ENCODE peak calls at places on chromosomes 7 and 10, in six cellular contexts. M, Q, X, N, G and W are unnamed samples.

GRCh38 chr7:143385891-143386781 is 5.0 kb downstream of the ZYX start:
- DNase-seq in Q (peak), N (no peak), X (no peak), M (no peak), G (no peak), W (no peak)

GRCh38 chr10:77267703-77268630 is 369.6 kb downstream of the KCNMA1 start:
- DNase-seq in N (no peak), M (peak), G (no peak), X (no peak), Q (peak), W (no peak)

GRCh38 chr7:55231736-55232280 is 133.3 kb upstream of the LANCL2 start:
- DNase-seq in G (no peak), Q (no peak), X (no peak), N (no peak), M (no peak), W (no peak)

GRCh38 chr10:71717056-71717755 is 2.4 kb downstream of the C10orf105 start:
- DNase-seq in X (no peak), M (no peak), N (no peak), G (no peak), Q (no peak), W (no peak)

GRCh38 chr7:41777894-41778596 is 75.2 kb upstream of the INHBA start:
- DNase-seq in M (no peak), G (no peak), Q (no peak), N (no peak), X (no peak), W (no peak)

GRCh38 chr7:127995157-127995865 is 35.9 kb downstream of the LRRC4 start:
- DNase-seq in G (no peak), Q (peak), X (no peak), M (peak), N (peak), W (peak)

GRCh38 chr7:5479133-5479745 is 55.6 kb upstream of the TNRC18 start:
- DNase-seq in X (no peak), N (no peak), M (peak), Q (no peak), G (no peak), W (no peak)

GRCh38 chr7:1883031-1883761 is 213.1 kb downstream of the ELFN1 start:
- DNase-seq in X (no peak), G (no peak), Q (peak), M (peak), N (peak), W (peak)

GRCh38 chr7:49112222-49112621 is 187.9 kb downstream of the CDC14C start:
- DNase-seq in G (peak), X (no peak), M (no peak), Q (no peak), N (no peak), W (no peak)

GRCh38 chr10:121754667-121755066 is 156.4 kb upstream of the FGFR2 start:
- DNase-seq in G (no peak), X (no peak), M (no peak), Q (peak), N (no peak), W (no peak)

GRCh38 chr10:121751191-121751760 is 153.0 kb upstream of the FGFR2 start:
- DNase-seq in M (no peak), G (no peak), Q (no peak), X (no peak), N (no peak), W (no peak)

DNA sequence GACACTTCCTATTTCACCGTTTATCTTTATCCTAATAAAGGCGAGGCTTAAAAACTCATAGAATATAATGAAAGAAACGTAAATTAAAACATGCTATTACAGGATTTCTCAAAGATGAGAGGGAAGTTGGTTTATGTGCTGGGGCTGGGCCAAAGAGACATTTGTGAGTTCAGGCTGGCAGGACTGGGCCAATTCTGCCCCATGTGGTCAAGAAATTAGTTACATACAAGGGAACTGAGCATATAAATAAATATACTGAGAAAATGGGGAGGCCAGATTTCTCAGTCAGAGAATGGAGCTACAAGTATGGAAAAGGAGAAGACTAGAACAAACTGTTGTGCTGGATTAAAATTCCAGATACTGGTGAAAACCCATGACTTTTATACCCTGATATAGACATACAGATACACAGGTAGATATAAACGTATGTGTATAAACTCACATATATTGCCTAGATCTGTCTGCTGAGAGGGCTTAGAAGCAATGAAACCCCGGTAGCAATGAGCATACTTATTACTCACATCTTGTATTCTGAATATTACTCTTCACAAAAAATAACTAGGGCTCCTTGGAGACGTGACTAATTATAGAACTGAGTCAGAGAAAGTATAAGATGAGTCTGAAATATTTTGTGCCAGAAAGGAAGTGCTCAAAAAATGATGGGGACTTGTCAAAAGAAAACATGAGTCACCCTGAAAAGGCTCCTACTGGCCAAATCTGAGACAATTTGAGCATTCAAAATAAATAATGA is 155.7 kb upstream of the FGFR2 start:
- DNase-seq in G (no peak), N (no peak), Q (peak), X (peak), M (peak), W (no peak)
- TF ChIP-seq CTCF in G (peak), N (peak), Q (peak), X (peak), M (peak), W (peak)

GRCh38 chr7:37449621-37450020 is 957 bp upstream of the ELMO1 start:
- DNase-seq in N (no peak), X (peak), Q (no peak), M (no peak), G (no peak), W (no peak)

GRCh38 chr7:37450035-37450434 is 1.4 kb upstream of the ELMO1 start:
- DNase-seq in G (no peak), Q (no peak), N (no peak), X (no peak), M (no peak), W (no peak)

GRCh38 chr7:37446371-37446770 is 2.3 kb downstream of the ELMO1 start:
- DNase-seq in Q (no peak), G (no peak), N (no peak), M (no peak), X (no peak), W (no peak)

GRCh38 chr7:37448057-37448636 is 517 bp downstream of the ELMO1 start:
- DNase-seq in G (peak), X (peak), N (no peak), Q (no peak), M (no peak), W (no peak)

GRCh38 chr7:37448637-37449331 is at the start of gene ELMO1:
- DNase-seq in M (peak), G (peak), Q (peak), X (peak), N (no peak), W (no peak)
- TF ChIP-seq CTCF in M (no peak), G (peak), Q (peak), X (peak), N (no peak), W (peak)

GRCh38 chr10:75399461-75400162 is 2.0 kb downstream of the ZNF503 start:
- DNase-seq in N (no peak), X (peak), M (peak), Q (peak), G (peak), W (no peak)
- TF ChIP-seq CTCF in N (peak), X (peak), M (peak), Q (peak), G (peak), W (peak)

GRCh38 chr7:16657656-16658279 is 11.8 kb downstream of the BZW2 start:
- DNase-seq in X (peak), M (peak), Q (peak), N (peak), G (peak), W (peak)
- TF ChIP-seq CTCF in X (no peak), M (peak), Q (peak), N (peak), G (no peak), W (peak)

GRCh38 chr10:118031351-118032075 is 15.2 kb downstream of the RAB11FIP2 start:
- DNase-seq in Q (peak), G (no peak), X (no peak), N (no peak), M (no peak), W (no peak)

GRCh38 chr10:118026936-118027335 is 19.8 kb downstream of the RAB11FIP2 start:
- DNase-seq in N (no peak), Q (no peak), X (no peak), G (no peak), M (no peak), W (no peak)

GRCh38 chr10:118027397-118027796 is 19.3 kb downstream of the RAB11FIP2 start:
- DNase-seq in G (no peak), Q (no peak), M (no peak), X (no peak), N (no peak), W (no peak)

GRCh38 chr10:118032564-118032963 is 14.2 kb downstream of the RAB11FIP2 start:
- DNase-seq in M (no peak), G (no peak), N (no peak), X (no peak), Q (peak), W (no peak)

GRCh38 chr10:118028619-118029018 is 18.1 kb downstream of the RAB11FIP2 start:
- DNase-seq in X (no peak), G (no peak), M (no peak), N (no peak), Q (no peak), W (no peak)
- TF ChIP-seq CTCF in X (no peak), G (no peak), M (no peak), N (no peak), Q (no peak), W (no peak)

GRCh38 chr10:95906675-95907453 is 911 bp upstream of the CC2D2B start:
- DNase-seq in G (peak), X (peak), N (peak), Q (peak), M (peak), W (peak)

GRCh38 chr10:95909591-95909990 is 1.8 kb downstream of the CC2D2B start:
- DNase-seq in X (no peak), M (no peak), Q (no peak), N (no peak), G (no peak), W (no peak)

GRCh38 chr10:95908450-95908849 is 675 bp downstream of the CC2D2B start:
- DNase-seq in M (no peak), G (no peak), N (no peak), Q (no peak), X (no peak), W (no peak)

DNA sequence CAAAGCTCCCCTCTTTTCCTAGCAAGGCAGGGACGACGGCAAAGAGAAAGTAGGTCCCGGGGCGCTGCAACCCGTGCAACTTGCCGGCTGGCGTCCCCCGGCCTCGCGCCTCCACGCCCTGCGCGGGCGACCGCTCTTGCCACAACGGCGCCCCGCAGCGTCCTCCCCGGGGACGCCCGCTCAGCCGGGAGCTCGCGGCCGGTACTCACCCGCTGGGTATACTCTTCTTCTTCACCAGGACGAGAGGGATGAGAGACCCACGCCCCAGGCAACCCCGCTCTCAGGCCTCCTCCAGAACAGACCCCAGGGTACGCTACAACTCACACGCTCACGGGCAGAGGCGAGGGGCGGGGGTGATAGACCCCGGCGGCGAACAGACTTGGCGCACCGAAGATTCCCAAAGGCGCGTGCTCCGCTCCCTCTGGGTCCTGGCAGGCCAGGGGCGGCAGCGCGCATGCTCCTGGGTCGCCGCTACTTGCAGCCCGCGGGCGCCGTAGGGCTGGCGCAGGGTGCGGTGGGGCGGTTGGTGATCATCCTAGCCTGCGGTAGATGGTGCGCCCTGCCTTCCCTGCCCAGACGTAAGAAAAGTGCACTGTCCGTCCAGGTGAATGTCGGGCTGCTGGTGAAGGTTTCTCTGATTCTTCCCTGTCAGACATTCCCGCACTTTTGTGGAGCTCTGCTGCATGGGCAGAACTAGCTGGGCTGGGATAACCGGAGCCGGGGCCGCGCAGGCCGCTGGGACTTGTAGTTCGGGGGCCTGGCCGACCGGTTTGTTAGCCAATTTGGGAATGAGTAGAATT is at the start of gene CC2D2B:
- DNase-seq in G (peak), N (peak), M (peak), X (peak), Q (peak), W (peak)
- TF ChIP-seq CTCF in G (no peak), N (peak), M (peak), X (no peak), Q (no peak), W (no peak)

GRCh38 chr7:876972-877311 is 588 bp downstream of the GET4 start:
- DNase-seq in X (no peak), M (no peak), G (no peak), N (no peak), Q (no peak), W (no peak)
- TF ChIP-seq CTCF in X (no peak), M (no peak), G (no peak), N (no peak), Q (no peak), W (no peak)

GRCh38 chr10:33698028-33698427 is 363.6 kb upstream of the NRP1 start:
- DNase-seq in X (peak), Q (no peak), G (no peak), N (no peak), M (no peak), W (no peak)

GRCh38 chr10:33697016-33697415 is 362.5 kb upstream of the NRP1 start:
- DNase-seq in G (no peak), M (peak), Q (no peak), X (no peak), N (no peak), W (no peak)

GRCh38 chr10:33695536-33695935 is 361.1 kb upstream of the NRP1 start:
- DNase-seq in X (no peak), N (no peak), M (no peak), Q (no peak), G (no peak), W (no peak)
- TF ChIP-seq CTCF in X (no peak), N (no peak), M (no peak), Q (no peak), G (no peak), W (no peak)

GRCh38 chr10:60114765-60115586 is 208.6 kb upstream of the CCDC6 start:
- DNase-seq in Q (peak), M (peak), N (peak), G (no peak), X (peak), W (peak)
- TF ChIP-seq CTCF in Q (peak), M (peak), N (peak), G (peak), X (peak), W (peak)

GRCh38 chr7:8817448-8818036 is 384.1 kb downstream of the NXPH1 start:
- DNase-seq in N (no peak), X (no peak), Q (no peak), M (no peak), G (no peak), W (no peak)

GRCh38 chr7:8827329-8827728 is 393.9 kb downstream of the NXPH1 start:
- DNase-seq in X (no peak), G (no peak), Q (no peak), M (no peak), N (no peak), W (no peak)

GRCh38 chr7:8822595-8822994 is 389.2 kb downstream of the NXPH1 start:
- DNase-seq in Q (no peak), G (no peak), N (no peak), M (no peak), X (no peak), W (no peak)

GRCh38 chr7:8829100-8829499 is 395.7 kb downstream of the NXPH1 start:
- DNase-seq in G (no peak), X (no peak), N (no peak), Q (no peak), M (no peak), W (no peak)

DNA sequence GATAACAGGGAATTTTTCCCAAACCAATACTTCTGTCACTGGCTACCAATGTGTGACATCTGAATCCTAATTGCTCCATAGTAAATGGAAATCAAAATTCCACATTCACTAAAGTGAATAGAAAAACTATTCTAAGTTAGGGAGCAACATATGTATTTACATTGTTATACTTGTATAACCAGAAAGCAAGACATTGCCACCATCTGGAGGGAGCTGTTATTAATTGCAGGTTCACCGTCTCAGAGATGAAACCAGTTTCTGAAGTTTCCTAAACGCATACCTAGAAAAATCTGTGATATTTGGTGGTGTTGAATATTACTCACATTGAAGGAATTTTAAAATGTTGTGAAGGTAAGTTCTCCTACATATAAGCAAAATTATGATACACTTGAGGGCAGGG is 390.1 kb downstream of the NXPH1 start:
- DNase-seq in G (no peak), N (no peak), X (peak), M (no peak), Q (no peak), W (no peak)
- TF ChIP-seq CTCF in G (no peak), N (no peak), X (peak), M (no peak), Q (no peak), W (no peak)